ENCODE peak calls at places on chromosomes 2 and 18, in four cellular contexts. M is body of pancreas, N is IMR-90, L is A549. H is an unnamed sample.

GRCh38 chr18:12420831-12421421 is 13.2 kb downstream of the PRELID3A start:
- DNase-seq in N (no peak), L (no peak), M (no peak), H (no peak)

GRCh38 chr2:40412456-40412855 is 39.4 kb downstream of the SLC8A1 start:
- DNase-seq in L (no peak), N (peak; percentile 53), M (no peak), H (no peak)

GRCh38 chr2:11405599-11406491 is 60.1 kb downstream of the E2F6 start:
- DNase-seq in M (no peak), L (no peak), N (peak; percentile 38), H (no peak)

GRCh38 chr2:8615252-8616083 is 66.4 kb upstream of the ID2 start:
- DNase-seq in L (no peak), M (no peak), N (no peak), H (no peak)

GRCh38 chr2:231172020-231172419 is 26.4 kb upstream of the ARMC9 start:
- DNase-seq in L (no peak), N (no peak), M (no peak), H (no peak)

GRCh38 chr2:48050711-48051110 is 144.4 kb upstream of the FBXO11 start:
- DNase-seq in M (no peak), L (no peak), N (no peak), H (no peak)

GRCh38 chr2:120914839-120915521 is 179.3 kb downstream of the GLI2 start:
- DNase-seq in L (peak; percentile 51), N (peak; percentile 94), M (peak; percentile 65), H (no peak)

GRCh38 chr2:160736629-160737028 is 243.0 kb upstream of the RBMS1 start:
- DNase-seq in M (no peak), L (peak; percentile 13), N (peak; percentile 66), H (no peak)

GRCh38 chr2:16151281-16151570 is 210.9 kb downstream of the MYCN start:
- DNase-seq in L (no peak), M (no peak), N (no peak), H (no peak)

GRCh38 chr18:60873708-60874107 is 459.5 kb upstream of the CDH20 start:
- DNase-seq in M (no peak), N (no peak), L (no peak), H (no peak)

GRCh38 chr2:240567137-240567871 is 980 bp upstream of the RNPEPL1 start:
- DNase-seq in M (peak; percentile 24), L (no peak), N (no peak), H (peak; percentile 26)

GRCh38 chr2:113697516-113697915 is 58.9 kb downstream of the SLC35F5 start:
- DNase-seq in M (no peak), N (no peak), L (no peak), H (no peak)

GRCh38 chr2:210584834-210585233 is 28.4 kb downstream of the CPS1 start:
- DNase-seq in L (no peak), M (no peak), N (peak; percentile 38), H (no peak)

GRCh38 chr2:128754246-128754724 is 435.6 kb upstream of the HS6ST1 start:
- DNase-seq in L (no peak), M (no peak), N (no peak), H (no peak)

GRCh38 chr2:32810909-32811495 is 135.8 kb upstream of the LTBP1 start:
- DNase-seq in M (no peak), N (no peak), L (no peak), H (no peak)

GRCh38 chr18:48622911-48623431 is 84.1 kb downstream of the CTIF start:
- DNase-seq in M (no peak), L (no peak), N (peak; percentile 61), H (no peak)

GRCh38 chr2:197994751-197995150 is 190.4 kb downstream of the PLCL1 start:
- DNase-seq in L (no peak), N (no peak), M (no peak), H (no peak)

GRCh38 chr2:179460101-179460500 is 195.5 kb upstream of the SESTD1 start:
- DNase-seq in N (no peak), L (no peak), M (no peak), H (no peak)

GRCh38 chr2:219573166-219573565 is 1.1 kb downstream of the INHA start:
- DNase-seq in N (no peak), M (no peak), L (no peak), H (no peak)

GRCh38 chr2:3121601-3122000 is 256.0 kb downstream of the EIPR1 start:
- DNase-seq in L (no peak), M (no peak), N (no peak), H (no peak)

GRCh38 chr2:88016948-88017779 is 817 bp upstream of the RNU2-63P start:
- DNase-seq in L (peak; percentile 68), M (peak; percentile 71), N (no peak), H (peak; percentile 63)

GRCh38 chr18:71431171-71431570 is 1113.0 kb downstream of the CBLN2 start:
- DNase-seq in M (no peak), N (no peak), L (no peak), H (peak; percentile 26)

GRCh38 chr2:210756821-210757220 is 200.4 kb downstream of the CPS1 start:
- DNase-seq in N (no peak), M (no peak), L (no peak), H (no peak)

GRCh38 chr2:128414351-128414750 is 95.7 kb upstream of the HS6ST1 start:
- DNase-seq in M (no peak), L (no peak), N (no peak), H (no peak)

GRCh38 chr2:20677301-20678176 is 10.6 kb downstream of the GDF7 start:
- DNase-seq in L (no peak), N (no peak), M (no peak), H (no peak)

GRCh38 chr2:20674309-20674965 is 7.5 kb downstream of the GDF7 start:
- DNase-seq in L (no peak), N (no peak), M (no peak), H (no peak)

GRCh38 chr2:20674974-20675679 is 8.2 kb downstream of the GDF7 start:
- DNase-seq in M (no peak), L (no peak), N (peak; percentile 87), H (no peak)

GRCh38 chr2:20675701-20676352 is 8.9 kb downstream of the GDF7 start:
- DNase-seq in M (peak; percentile 62), L (no peak), N (no peak), H (no peak)

GRCh38 chr2:20676353-20677215 is 9.6 kb downstream of the GDF7 start:
- DNase-seq in L (no peak), M (peak; percentile 53), N (no peak), H (no peak)
- TF ChIP-seq CTCF in L (peak; percentile 25), M (peak; percentile 21), N (no peak), H (no peak)

GRCh38 chr18:27263369-27263768 is 78.3 kb upstream of the CHST9 start:
- DNase-seq in L (no peak), N (no peak), M (no peak), H (no peak)
- H3K4me3 ChIP-seq in L (no peak overlapping the region), N (no peak overlapping the region), M (no peak overlapping the region), H (no peak overlapping the region)

DNA sequence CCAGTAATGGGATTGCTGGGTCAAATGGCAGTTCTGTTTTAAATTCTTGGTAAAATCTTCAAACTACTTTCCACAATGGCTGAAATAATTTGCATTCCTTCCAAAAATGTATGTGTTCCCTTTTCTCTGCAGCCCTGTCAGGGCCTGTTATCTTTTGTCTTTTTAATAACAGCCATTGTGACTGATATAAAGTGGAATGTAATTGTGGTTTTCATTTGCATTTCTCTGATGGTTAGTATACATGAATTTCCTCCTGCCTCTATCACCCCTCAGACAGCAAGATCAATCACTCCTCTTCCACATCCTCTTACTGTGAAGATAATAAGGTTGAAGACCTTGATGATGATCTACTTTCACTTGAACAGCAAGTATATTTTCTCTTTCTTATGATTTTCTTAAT is 304.8 kb upstream of the FSIP2 start:
- DNase-seq in M (no peak), N (no peak), L (no peak), H (no peak)
- H3K27ac ChIP-seq in M (no peak overlapping the region), N (no peak overlapping the region), L (no peak overlapping the region), H (no peak overlapping the region)

GRCh38 chr18:49726564-49726963 is 86.8 kb downstream of the ACAA2 start:
- DNase-seq in M (no peak), L (no peak), N (peak; percentile 13), H (no peak)
- TF ChIP-seq CTCF in M (no peak), L (no peak), N (no peak), H (no peak)